ENCODE peak calls at places on chromosomes 7 and 10, in six cellular contexts. Q is NCI-H1092, M is astrocyte of the cerebellum, F is RCC 7860, H is activated T-helper 1 cell treated with Interleukin-2 at 50 U/mL for 16 hours, W is midbrain. K is an unnamed sample.

GRCh38 chr10:72061491-72061890 is 26.9 kb downstream of the SPOCK2 start:
- DNase-seq in Q (no peak), M (no peak), F (no peak), H (no peak), W (no peak), K (no peak)

GRCh38 chr10:102261196-102261595 is 15.9 kb downstream of the GBF1 start:
- DNase-seq in Q (no peak), M (no peak), F (no peak), H (no peak), W (no peak), K (no peak)

GRCh38 chr10:52644678-52645434 is 127.7 kb downstream of the MBL2 start:
- DNase-seq in Q (no peak), M (no peak), F (peak; percentile 48), H (no peak), W (peak; percentile 75), K (no peak)

GRCh38 chr10:11448545-11449244 is 162.8 kb downstream of the USP6NL start:
- DNase-seq in Q (no peak), M (no peak), F (no peak), H (no peak), W (no peak), K (no peak)

GRCh38 chr10:132972149-132972985 is 30.0 kb upstream of the CFAP46 start:
- DNase-seq in Q (no peak), M (no peak), F (no peak), H (no peak), W (no peak), K (no peak)

GRCh38 chr7:90835861-90836260 is 239.7 kb downstream of the CDK14 start:
- DNase-seq in Q (no peak), M (no peak), F (no peak), H (no peak), W (no peak), K (no peak)

GRCh38 chr10:15695852-15696251 is 23.9 kb downstream of the ITGA8 start:
- DNase-seq in Q (no peak), M (no peak), F (no peak), H (no peak), W (no peak), K (no peak)

GRCh38 chr10:17009228-17009700 is 120.3 kb downstream of the CUBN start:
- DNase-seq in Q (no peak), M (no peak), F (peak; percentile 50), H (no peak), W (no peak), K (no peak)

GRCh38 chr7:77855371-77856083 is 57.0 kb downstream of the PHTF2 start:
- DNase-seq in Q (no peak), M (no peak), F (no peak), H (no peak), W (no peak), K (no peak)

GRCh38 chr10:61110188-61110844 is 166.3 kb upstream of the RHOBTB1 start:
- DNase-seq in Q (no peak), M (peak; percentile 27), F (no peak), H (no peak), W (no peak), K (peak; percentile 35)

GRCh38 chr7:2225336-2225735 is 7.4 kb downstream of the MAD1L1 start:
- DNase-seq in Q (no peak), M (no peak), F (no peak), H (no peak), W (no peak), K (no peak)

GRCh38 chr10:132446661-132447445 is 49.9 kb downstream of the PWWP2B start:
- DNase-seq in Q (peak; percentile 19), M (no peak), F (peak; percentile 69), H (peak; percentile 57), W (no peak), K (no peak)

GRCh38 chr10:132698211-132698751 is 87.7 kb downstream of the NKX6-2 start:
- DNase-seq in Q (no peak), M (no peak), F (no peak), H (no peak), W (no peak), K (no peak)

GRCh38 chr7:106793015-106793651 is 71.9 kb upstream of the PIK3CG start:
- DNase-seq in Q (peak; percentile 20), M (peak; percentile 24), F (peak; percentile 54), H (no peak), W (no peak), K (no peak)

GRCh38 chr10:65670087-65670486 is 1255.7 kb upstream of the LRRTM3 start:
- DNase-seq in Q (no peak), M (peak; percentile 93), F (no peak), H (no peak), W (no peak), K (peak; percentile 55)

GRCh38 chr7:108235451-108236061 is 105.4 kb upstream of the LAMB4 start:
- DNase-seq in Q (no peak), M (no peak), F (no peak), H (no peak), W (no peak), K (no peak)

GRCh38 chr7:1666251-1666778 is 3.8 kb upstream of the ELFN1 start:
- DNase-seq in Q (no peak), M (no peak), F (no peak), H (no peak), W (no peak), K (no peak)

GRCh38 chr10:89206402-89207180 is 526 bp downstream of the CH25H start:
- DNase-seq in Q (no peak), M (no peak), F (no peak), H (no peak), W (no peak), K (no peak)

GRCh38 chr7:107122483-107122882 is 46.3 kb upstream of the HBP1 start:
- DNase-seq in Q (no peak), M (no peak), F (no peak), H (no peak), W (no peak), K (no peak)

GRCh38 chr10:93131956-93132355 is 58.3 kb downstream of the CYP26A1 start:
- DNase-seq in Q (no peak), M (no peak), F (no peak), H (no peak), W (no peak), K (no peak)

GRCh38 chr7:20513341-20513740 is 102.1 kb upstream of the ABCB5 start:
- DNase-seq in Q (no peak), M (peak; percentile 34), F (no peak), H (no peak), W (no peak), K (no peak)

GRCh38 chr10:95071107-95071660 is 1.9 kb upstream of the CYP2C8 start:
- DNase-seq in Q (no peak), M (no peak), F (no peak), H (no peak), W (no peak), K (no peak)

GRCh38 chr10:1413823-1414222 is 323.5 kb downstream of the ADARB2 start:
- DNase-seq in Q (no peak), M (no peak), F (no peak), H (no peak), W (no peak), K (no peak)

GRCh38 chr7:142942746-142943145 is 3.5 kb downstream of the LLCFC1 start:
- DNase-seq in Q (no peak), M (no peak), F (no peak), H (no peak), W (no peak), K (no peak)